ENCODE peak calls at places on chromosomes 3 and 15, in six cellular contexts. H is hepatocyte, G is IMR-90, I is A549, D is neural progenitor cell, E is fibroblast of lung. A is an unnamed sample.

GRCh38 chr3:146026547-146026946 is 134.4 kb downstream of the PLOD2 start:
- DNase-seq in H (no peak), G (no peak), I (no peak), D (no peak), E (no peak), A (no peak)

GRCh38 chr3:155018621-155019330 is 61.3 kb upstream of the MME start:
- DNase-seq in H (no peak), G (no peak), I (no peak), D (no peak), E (no peak), A (peak; percentile 65)

GRCh38 chr3:147881933-147882332 is 472.8 kb downstream of the ZIC1 start:
- DNase-seq in H (no peak), G (no peak), I (no peak), D (no peak), E (peak; percentile 7), A (no peak)

GRCh38 chr15:89383635-89384604 is 49.3 kb upstream of the POLG start:
- DNase-seq in H (peak; percentile 95), G (peak; percentile 11), I (no peak), D (no peak), E (peak; percentile 27), A (peak; percentile 54)

GRCh38 chr3:16249336-16249735 is 15.4 kb downstream of the DPH3 start:
- DNase-seq in H (no peak), G (peak; percentile 50), I (peak; percentile 41), D (peak; percentile 75), E (peak; percentile 20), A (no peak)

GRCh38 chr3:52790337-52790736 is 4.3 kb upstream of the ITIH3 start:
- DNase-seq in H (no peak), G (no peak), I (no peak), D (no peak), E (no peak), A (no peak)

GRCh38 chr3:136350557-136350956 is 100.4 kb downstream of the PCCB start:
- DNase-seq in H (no peak), G (peak; percentile 81), I (no peak), D (no peak), E (peak; percentile 71), A (no peak)

GRCh38 chr3:157086053-157086761 is 73.7 kb downstream of the CCNL1 start:
- DNase-seq in H (no peak), G (no peak), I (no peak), D (no peak), E (no peak), A (peak; percentile 47)

GRCh38 chr3:189981668-189982067 is 139.0 kb downstream of the P3H2 start:
- DNase-seq in H (no peak), G (peak; percentile 89), I (no peak), D (no peak), E (peak; percentile 99), A (peak; percentile 65)

GRCh38 chr15:90030376-90030775 is 29.3 kb downstream of the ZNF710 start:
- DNase-seq in H (no peak), G (no peak), I (no peak), D (no peak), E (no peak), A (no peak)

GRCh38 chr15:70791248-70791647 is 27.9 kb upstream of the UACA start:
- DNase-seq in H (no peak), G (no peak), I (no peak), D (no peak), E (no peak), A (no peak)

GRCh38 chr3:111373861-111374260 is 168.1 kb upstream of the CD96 start:
- DNase-seq in H (no peak), G (peak; percentile 12), I (no peak), D (no peak), E (peak; percentile 68), A (peak; percentile 9)

GRCh38 chr3:52777127-52777958 is at the start of gene ITIH1:
- DNase-seq in H (no peak), G (no peak), I (no peak), D (peak; percentile 0), E (no peak), A (no peak)

GRCh38 chr3:53675942-53676341 is 170.3 kb downstream of the CHDH start:
- DNase-seq in H (no peak), G (no peak), I (no peak), D (no peak), E (no peak), A (no peak)

GRCh38 chr3:184641430-184641829 is 70.4 kb downstream of the MAGEF1 start:
- DNase-seq in H (no peak), G (no peak), I (no peak), D (no peak), E (no peak), A (no peak)

GRCh38 chr3:52281980-52282801 is 3.7 kb upstream of the WDR82 start:
- DNase-seq in H (no peak), G (no peak), I (no peak), D (no peak), E (no peak), A (no peak)

GRCh38 chr3:26437678-26438077 is 184.9 kb upstream of the LRRC3B start:
- DNase-seq in H (peak; percentile 15), G (no peak), I (no peak), D (no peak), E (peak; percentile 80), A (peak; percentile 78)

GRCh38 chr15:62649793-62650420 is 392.6 kb upstream of the TPM1 start:
- DNase-seq in H (no peak), G (peak; percentile 58), I (no peak), D (no peak), E (peak; percentile 72), A (peak; percentile 12)

GRCh38 chr3:133294253-133294652 is 105.6 kb upstream of the BFSP2 start:
- DNase-seq in H (no peak), G (peak; percentile 57), I (no peak), D (no peak), E (peak; percentile 36), A (no peak)

GRCh38 chr3:194985031-194985578 is 285.9 kb downstream of the XXYLT1 start:
- DNase-seq in H (peak; percentile 78), G (peak; percentile 47), I (no peak), D (peak; percentile 85), E (peak; percentile 66), A (no peak)

GRCh38 chr15:73866481-73866880 is 6.9 kb upstream of the TBC1D21 start:
- DNase-seq in H (no peak), G (no peak), I (no peak), D (no peak), E (no peak), A (no peak)

GRCh38 chr3:77546246-77546645 is 506.3 kb downstream of the ROBO2 start:
- DNase-seq in H (no peak), G (no peak), I (no peak), D (no peak), E (no peak), A (no peak)

GRCh38 chr3:148309390-148310035 is 388.2 kb upstream of the AGTR1 start:
- DNase-seq in H (peak; percentile 53), G (peak; percentile 51), I (peak; percentile 7), D (peak; percentile 72), E (peak; percentile 40), A (peak; percentile 15)

GRCh38 chr15:46394463-46394862 is 759.6 kb downstream of the SQOR start:
- DNase-seq in H (no peak), G (no peak), I (no peak), D (peak; percentile 13), E (no peak), A (no peak)
- H3K4me2 ChIP-seq in H (no peak overlapping the region), G (no peak overlapping the region), I (no peak overlapping the region), D (no peak overlapping the region), E (no peak overlapping the region), A (no peak overlapping the region)

GRCh38 chr15:65761210-65761926 is 30.7 kb downstream of the DENND4A start:
- DNase-seq in H (no peak), G (no peak), I (no peak), D (no peak), E (no peak), A (no peak)
- H3K4me2 ChIP-seq in H (no peak overlapping the region), G (no peak overlapping the region), I (no peak overlapping the region), D (no peak overlapping the region), E (no peak overlapping the region), A (no peak overlapping the region)

DNA sequence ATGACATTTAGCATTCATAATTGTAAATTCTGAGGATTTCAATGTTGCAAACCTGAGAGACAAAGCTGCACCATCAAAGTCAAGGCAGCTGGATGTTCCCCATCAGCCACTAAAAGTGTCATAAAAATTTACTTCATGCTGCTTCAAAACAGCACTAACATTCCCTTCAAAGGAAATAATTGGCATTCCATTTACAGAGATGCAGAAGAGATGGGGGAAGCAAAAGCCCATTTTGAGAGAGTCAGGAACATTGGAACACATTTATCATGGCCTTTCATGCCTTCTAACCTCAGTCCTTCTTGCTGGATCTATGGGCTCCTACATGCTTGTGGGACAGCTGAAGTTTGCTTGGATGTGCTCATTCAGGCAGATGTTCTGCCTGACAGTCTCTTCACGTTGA is 6.4 kb upstream of the TMEM158 start:
- DNase-seq in H (no peak), G (no peak), I (no peak), D (no peak), E (peak; percentile 27), A (no peak)
- H3K4me2 ChIP-seq in H (no peak overlapping the region), G (no peak overlapping the region), I (no peak overlapping the region), D (no peak overlapping the region), E (no peak overlapping the region), A (no peak overlapping the region)

DNA sequence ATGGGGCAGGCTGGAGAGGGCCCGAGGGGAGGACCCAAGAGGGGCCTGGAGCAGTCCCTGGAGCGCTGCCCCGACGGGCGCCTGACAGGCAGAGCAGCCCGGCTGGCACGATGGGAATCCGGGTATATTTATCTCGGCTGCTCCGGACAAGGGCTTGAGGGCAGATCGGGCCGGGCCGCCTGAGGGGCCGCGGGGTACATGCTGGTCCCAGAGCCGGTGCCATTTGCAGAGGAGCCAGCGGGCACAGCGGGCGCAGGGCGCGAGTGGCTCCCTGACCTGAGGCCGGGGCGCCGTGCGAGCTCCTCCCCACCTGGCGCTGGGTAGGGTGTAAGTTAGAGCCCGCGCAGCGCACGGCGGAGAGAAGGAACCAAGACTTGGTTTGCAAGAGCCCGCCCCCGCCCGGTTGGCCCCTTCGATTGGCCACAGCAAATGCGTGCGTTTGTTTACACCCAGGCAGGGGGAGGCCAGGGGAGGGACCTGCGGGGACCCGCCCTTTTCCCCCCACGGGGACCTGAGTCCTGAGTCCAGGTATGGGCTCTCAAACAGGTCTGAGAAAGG is 727 bp downstream of the SLC38A3 start:
- DNase-seq in H (peak; percentile 73), G (no peak), I (no peak), D (peak; percentile 80), E (peak; percentile 27), A (no peak)
- H3K4me2 ChIP-seq in H (peak overlapping the region; percentile 96), G (no peak overlapping the region), I (no peak overlapping the region), D (peak overlapping the region; percentile 96), E (no peak overlapping the region), A (peak overlapping the region; percentile 45)

DNA sequence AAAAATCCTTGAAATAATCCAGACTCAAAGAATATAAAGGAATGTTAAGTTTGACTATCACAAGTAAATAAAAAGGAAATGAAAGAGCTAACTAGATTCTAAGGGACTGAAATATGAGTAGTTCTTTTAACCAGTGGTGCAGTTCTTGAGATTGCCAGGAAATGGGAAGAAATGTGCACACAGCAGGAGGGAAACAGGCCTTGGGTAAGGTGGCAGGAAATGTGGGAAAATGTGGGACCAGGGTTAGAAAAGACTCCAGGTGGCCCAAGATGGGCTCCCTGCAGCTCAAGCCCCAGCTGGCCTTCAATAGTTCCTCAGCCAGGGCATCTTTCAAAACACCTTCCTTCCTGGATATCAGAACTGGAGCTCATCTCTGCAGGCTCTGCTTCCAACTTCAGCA is 181.3 kb downstream of the ISL2 start:
- DNase-seq in H (no peak), G (no peak), I (no peak), D (no peak), E (no peak), A (no peak)
- H3K4me2 ChIP-seq in H (no peak overlapping the region), G (no peak overlapping the region), I (no peak overlapping the region), D (no peak overlapping the region), E (no peak overlapping the region), A (no peak overlapping the region)

GRCh38 chr15:41780727-41781126 is 6.4 kb downstream of the MAPKBP1 start:
- DNase-seq in H (no peak), G (no peak), I (no peak), D (no peak), E (no peak), A (no peak)
- H3K4me2 ChIP-seq in H (peak overlapping the region; percentile 48), G (peak overlapping the region; percentile 42), I (no peak overlapping the region), D (peak overlapping the region; percentile 22), E (peak overlapping the region; percentile 34), A (peak overlapping the region; percentile 34)

A was measured in mammary epithelial cell.